ENCODE peak calls at places on chromosomes 12 and 14, in four cellular contexts. H is BJ, M is lower lobe of right lung, E is DND-41. B is an unnamed sample. For H3K36me3, the result is how much of the 10 kb centered on the place peaks cover.

GRCh38 chr14:90758959-90759358 is 57.3 kb downstream of the TTC7B start:
- DNase-seq in H (peak), M (peak), E (no peak), B (no peak)

GRCh38 chr12:93325855-93326254 is 51.9 kb upstream of the NUDT4 start:
- DNase-seq in H (peak), M (no peak), E (no peak), B (no peak)

GRCh38 chr12:50232771-50233209 is 50.5 kb downstream of the LIMA1 start:
- DNase-seq in H (no peak), M (no peak), E (no peak), B (no peak)

GRCh38 chr12:12582895-12583303 is 20.2 kb upstream of the DUSP16 start:
- DNase-seq in H (no peak), M (no peak), E (no peak), B (peak)

GRCh38 chr14:100083706-100084105 is 18.5 kb downstream of the EVL start:
- DNase-seq in H (no peak), M (no peak), E (no peak), B (no peak)

GRCh38 chr12:31732926-31733548 is 4.2 kb upstream of the AMN1 start:
- DNase-seq in H (peak), M (no peak), E (no peak), B (peak)

GRCh38 chr12:1811281-1811947 is 9.0 kb upstream of the LRTM2 start:
- DNase-seq in H (no peak), M (no peak), E (no peak), B (no peak)

GRCh38 chr12:16187684-16188083 is 89.8 kb downstream of the SLC15A5 start:
- DNase-seq in H (no peak), M (no peak), E (no peak), B (no peak)

GRCh38 chr14:104249706-104250105 is 111.3 kb downstream of the KIF26A start:
- DNase-seq in H (no peak), M (peak), E (no peak), B (no peak)

GRCh38 chr14:73457050-73457934 is 1.1 kb downstream of the NUMB start:
- DNase-seq in H (no peak), M (peak), E (peak), B (peak)

GRCh38 chr14:61812347-61813100 is 50.3 kb downstream of the SNAPC1 start:
- DNase-seq in H (no peak), M (no peak), E (no peak), B (peak)

GRCh38 chr14:34781242-34781641 is 66.8 kb upstream of the CFL2 start:
- DNase-seq in H (peak), M (no peak), E (no peak), B (no peak)

GRCh38 chr12:49368240-49368600 is 958 bp downstream of the SPATS2 start:
- DNase-seq in H (no peak), M (no peak), E (no peak), B (no peak)

GRCh38 chr12:120854804-120855203 is 49.4 kb downstream of the SPPL3 start:
- DNase-seq in H (no peak), M (no peak), E (no peak), B (no peak)

GRCh38 chr14:71262466-71262865 is 355.2 kb downstream of the PCNX1 start:
- DNase-seq in H (no peak), M (no peak), E (no peak), B (no peak)

GRCh38 chr12:106106892-106107291 is 31.9 kb downstream of the NUAK1 start:
- DNase-seq in H (no peak), M (no peak), E (no peak), B (no peak)

GRCh38 chr14:71290301-71290700 is 383.0 kb downstream of the PCNX1 start:
- DNase-seq in H (no peak), M (no peak), E (no peak), B (no peak)

GRCh38 chr14:55926007-55926406 is 192.2 kb upstream of the PELI2 start:
- DNase-seq in H (no peak), M (no peak), E (no peak), B (no peak)

GRCh38 chr12:57767317-57767716 is 439 bp upstream of the CYP27B1 start:
- DNase-seq in H (no peak), M (no peak), E (no peak), B (no peak)

GRCh38 chr14:67620217-67620789 is 583 bp downstream of the ARG2 start:
- DNase-seq in H (no peak), M (no peak), E (no peak), B (no peak)

GRCh38 chr14:55448146-55448614 is 7.8 kb upstream of the TBPL2 start:
- DNase-seq in H (peak), M (no peak), E (no peak), B (no peak)

GRCh38 chr12:85280138-85280983 is at the start of gene ALX1:
- DNase-seq in H (no peak), M (peak), E (no peak), B (no peak)

GRCh38 chr12:76422154-76422877 is 74.1 kb upstream of the BBS10 start:
- DNase-seq in H (no peak), M (no peak), E (no peak), B (no peak)

GRCh38 chr12:118064608-118065007 is 3.6 kb upstream of the WSB2 start:
- DNase-seq in H (no peak), M (no peak), E (peak), B (no peak)

GRCh38 chr12:8057839-8058238 is 8.3 kb downstream of the C3AR1 start:
- DNase-seq in H (no peak), M (no peak), E (no peak), B (no peak)

GRCh38 chr14:75244121-75244520 is 34.5 kb upstream of the FOS start:
- DNase-seq in H (no peak), M (no peak), E (no peak), B (no peak)

GRCh38 chr14:75246546-75247285 is 31.9 kb upstream of the FOS start:
- DNase-seq in H (no peak), M (peak), E (no peak), B (no peak)

GRCh38 chr14:75238728-75239455 is 39.7 kb upstream of the FOS start:
- DNase-seq in H (no peak), M (no peak), E (no peak), B (no peak)

GRCh38 chr14:75240781-75241180 is 37.8 kb upstream of the FOS start:
- DNase-seq in H (no peak), M (no peak), E (no peak), B (no peak)

DNA sequence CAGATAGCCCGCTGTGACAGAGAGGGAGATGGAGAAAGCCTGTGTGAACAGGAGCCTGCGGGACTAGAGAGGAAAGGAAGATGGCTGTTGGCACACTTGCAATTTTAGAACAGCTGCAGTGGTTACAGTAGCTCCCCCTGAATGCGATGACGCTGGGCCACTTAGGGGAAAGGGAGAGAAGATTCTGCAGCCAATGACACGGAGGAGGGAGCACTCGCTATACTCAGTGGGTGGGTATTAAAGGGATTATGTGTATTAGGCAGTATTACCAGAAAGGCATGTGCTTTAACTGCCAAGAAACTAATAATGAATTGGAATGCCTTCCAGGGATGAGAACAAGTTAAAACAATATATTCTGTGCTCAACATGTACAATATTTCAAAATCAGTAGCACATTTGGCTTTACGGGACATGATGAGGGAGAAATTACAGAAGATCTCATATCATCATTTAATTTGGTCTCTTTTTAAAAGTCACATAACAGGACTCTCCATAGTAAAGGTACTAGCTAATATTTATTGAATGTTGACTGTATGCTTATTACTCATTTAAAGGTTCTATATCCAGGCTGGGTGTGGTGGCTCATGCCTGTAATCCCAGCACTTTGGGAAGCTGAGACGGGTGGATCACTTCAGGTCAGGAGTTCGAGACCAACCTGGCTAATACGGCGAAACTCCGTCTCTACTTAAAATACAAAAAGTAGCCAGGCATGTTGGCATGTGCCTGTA is 35.9 kb upstream of the FOS start:
- DNase-seq in H (no peak), M (peak), E (peak), B (no peak)
- TF ChIP-seq CTCF in H (no peak), M (no peak), E (no peak), B (no peak)

DNA sequence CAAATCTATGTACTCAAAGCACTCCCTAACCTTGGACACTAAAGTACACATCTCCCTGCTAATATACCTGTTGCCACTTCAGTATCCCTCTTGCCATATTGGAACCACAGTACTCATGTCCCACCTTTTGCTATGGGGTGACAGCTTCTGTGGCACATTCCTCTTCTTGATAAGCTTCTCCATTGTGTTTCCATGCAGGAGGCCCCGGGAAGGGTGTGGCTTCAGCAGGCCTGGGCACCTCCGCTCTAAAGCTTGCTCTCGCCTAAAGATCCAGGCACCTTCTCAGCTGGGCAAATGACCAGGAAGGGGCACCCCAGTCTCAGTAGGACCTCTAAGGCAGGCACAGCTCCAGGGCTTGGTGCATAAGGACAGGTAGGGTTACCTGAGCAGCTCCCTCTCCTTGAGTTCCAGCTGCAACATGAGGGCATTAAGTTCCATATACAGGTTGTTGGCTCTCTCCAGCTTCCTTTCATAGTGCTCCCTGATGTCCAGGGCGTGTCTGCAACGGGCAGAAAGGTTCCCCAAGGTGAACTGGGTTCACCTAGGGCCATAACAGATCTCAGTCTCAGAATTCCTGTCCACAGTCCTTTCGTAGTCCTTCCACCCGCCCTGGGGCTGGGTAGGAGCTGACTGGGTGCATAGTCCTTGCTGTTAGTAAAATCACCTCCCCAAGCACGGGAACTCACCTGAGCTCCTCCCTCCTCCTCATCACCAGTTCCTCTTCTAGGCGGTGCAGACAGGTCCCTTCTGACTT is 15.9 kb downstream of the MAP3K12 start:
- DNase-seq in H (no peak), M (no peak), E (peak), B (no peak)
- H3K36me3 ChIP-seq in H (under half), M (half or more), E (half or more), B (half or more)

GRCh38 chr12:124501080-124501642 is 66.3 kb downstream of the NCOR2 start:
- DNase-seq in H (no peak), M (no peak), E (no peak), B (no peak)
- TF ChIP-seq CTCF in H (no peak), M (no peak), E (no peak), B (no peak)

GRCh38 chr14:64442300-64442988 is 22.9 kb upstream of the AKAP5 start:
- DNase-seq in H (no peak), M (no peak), E (no peak), B (no peak)

GRCh38 chr14:64447890-64448667 is 17.2 kb upstream of the AKAP5 start:
- DNase-seq in H (no peak), M (no peak), E (no peak), B (no peak)

GRCh38 chr14:64440494-64440893 is 24.8 kb upstream of the AKAP5 start:
- DNase-seq in H (no peak), M (no peak), E (no peak), B (no peak)

GRCh38 chr14:64444140-64444539 is 21.2 kb upstream of the AKAP5 start:
- DNase-seq in H (no peak), M (no peak), E (no peak), B (no peak)

DNA sequence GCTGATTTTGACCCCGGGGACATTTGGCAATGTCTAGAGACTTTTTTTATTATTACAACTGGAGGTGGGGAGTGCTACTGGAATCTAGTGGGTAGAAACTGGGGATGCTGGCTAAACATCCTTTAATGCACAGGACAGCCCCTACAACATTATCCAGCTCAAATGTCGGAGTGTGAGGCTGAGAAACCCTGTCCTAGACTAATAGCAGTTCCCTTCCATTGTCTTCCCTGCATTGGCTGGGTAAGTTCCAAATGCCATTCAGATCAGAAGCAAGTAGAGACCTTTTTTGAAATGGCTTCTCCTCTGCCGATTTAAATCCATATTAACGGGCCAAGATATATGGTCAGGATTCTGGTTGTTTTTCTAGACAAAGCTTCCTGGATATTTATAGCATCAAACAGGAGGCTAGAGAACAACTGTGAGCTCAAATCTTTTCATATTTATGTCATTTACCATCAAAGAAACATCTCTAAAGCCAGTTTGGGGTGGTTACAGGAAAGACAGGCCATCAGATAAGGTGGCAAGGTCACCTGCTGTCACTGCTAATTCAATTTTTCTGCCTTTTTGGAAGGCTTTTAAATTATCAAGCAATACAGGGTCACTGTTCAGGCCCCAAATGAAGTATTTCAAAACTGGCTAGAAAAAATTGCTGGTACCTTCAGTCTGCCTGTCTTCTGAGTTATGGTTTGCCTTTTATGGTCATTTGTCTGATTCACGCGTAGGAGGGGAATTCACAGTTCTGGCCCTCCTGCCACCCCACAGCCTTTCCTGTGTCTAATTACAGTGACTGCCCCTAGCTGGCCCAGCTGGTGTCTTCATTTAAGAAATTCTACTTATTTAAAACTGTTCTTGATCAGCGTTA is 20.1 kb upstream of the AKAP5 start:
- DNase-seq in H (no peak), M (no peak), E (no peak), B (peak)
- H3K36me3 ChIP-seq in H (under half), M (half or more), E (half or more), B (under half)

B was measured in GM06990.